ENCODE peak calls at places on chromosomes 13 and 19, in eight cellular contexts. C is fibroblast of pulmonary artery; D is mesothelial cell of epicardium; Z is GF-D8; A is stimulated activated CD4-positive, alpha-beta T cell treated with anti-CD3 and anti-CD28 coated beads, Interleukin-1b, Interleukin-23, amount 100 ng/mL, for 1 hour; M is AG10803; V is stimulated activated CD8-positive, alpha-beta memory T cell treated with anti-CD3 and anti-CD28 coated beads, Interleukin-15, amount 100 ng/mL, for 1 hour; W is left ventricle myocardium inferior. X is an unnamed sample.

GRCh38 chr13:83773961-83774360 is 108.3 kb downstream of the SLITRK1 start:
- DNase-seq in D (no peak), Z (no peak), W (no peak), C (peak), A (no peak), M (peak), V (no peak), X (no peak)

GRCh38 chr19:35302446-35302845 is 10.5 kb downstream of the MAG start:
- DNase-seq in W (no peak), D (no peak), Z (no peak), V (no peak), M (no peak), A (no peak), C (no peak), X (no peak)

GRCh38 chr19:51749979-51750378 is 1.7 kb downstream of the FPR1 start:
- DNase-seq in Z (no peak), A (no peak), D (no peak), W (no peak), C (no peak), V (no peak), M (peak), X (no peak)

GRCh38 chr19:7852851-7853759 is 21.1 kb downstream of the PRR36 start:
- DNase-seq in V (peak), C (peak), W (peak), A (peak), D (peak), M (peak), Z (no peak), X (peak)

GRCh38 chr19:50167314-50167721 is 4.2 kb upstream of the IZUMO2 start:
- DNase-seq in D (peak), V (no peak), C (no peak), Z (no peak), A (no peak), M (no peak), W (no peak), X (no peak)

GRCh38 chr13:28324181-28324789 is 170.6 kb downstream of the FLT1 start:
- DNase-seq in V (peak), D (peak), A (peak), Z (no peak), C (peak), W (peak), M (peak), X (peak)

GRCh38 chr13:67231481-67231940 is 1.4 kb upstream of the PCDH9 start:
- DNase-seq in C (no peak), A (no peak), V (no peak), M (no peak), W (no peak), D (no peak), Z (no peak), X (no peak)

GRCh38 chr13:75530536-75530935 is 7.1 kb downstream of the COMMD6 start:
- DNase-seq in C (no peak), W (no peak), D (no peak), A (no peak), V (no peak), Z (no peak), M (no peak), X (no peak)

GRCh38 chr19:37987356-37988332 is 80.6 kb downstream of the SIPA1L3 start:
- DNase-seq in V (no peak), M (no peak), Z (no peak), W (no peak), D (no peak), C (no peak), A (no peak), X (no peak)

GRCh38 chr19:1472227-1473055 is 6.6 kb downstream of the C19orf25 start:
- DNase-seq in V (no peak), D (no peak), W (no peak), A (no peak), Z (no peak), M (no peak), C (no peak), X (no peak)

GRCh38 chr13:111490611-111491010 is 170.2 kb downstream of the TEX29 start:
- DNase-seq in A (no peak), D (peak), V (no peak), W (no peak), M (no peak), Z (no peak), C (no peak), X (no peak)

GRCh38 chr19:35468637-35469036 is 20.6 kb downstream of the FFAR2 start:
- DNase-seq in Z (peak), M (peak), C (peak), D (peak), V (peak), A (peak), W (peak), X (no peak)

GRCh38 chr13:76725211-76725610 is 161.0 kb downstream of the KCTD12 start:
- DNase-seq in V (no peak), M (peak), C (peak), W (no peak), Z (no peak), A (no peak), D (no peak), X (no peak)

GRCh38 chr13:33218020-33218419 is 67.5 kb downstream of the STARD13 start:
- DNase-seq in W (no peak), V (no peak), M (peak), A (no peak), D (no peak), C (peak), Z (no peak), X (no peak)

GRCh38 chr19:18391509-18392075 is 5.6 kb downstream of the GDF15 start:
- DNase-seq in W (no peak), D (no peak), V (no peak), C (no peak), A (no peak), M (no peak), Z (no peak), X (no peak)

GRCh38 chr13:33388254-33388998 is 102.9 kb upstream of the STARD13 start:
- DNase-seq in D (no peak), Z (no peak), A (no peak), C (no peak), V (no peak), W (no peak), M (peak), X (no peak)

GRCh38 chr19:17719730-17720486 is 628 bp downstream of the MAP1S start:
- DNase-seq in W (no peak), Z (no peak), M (no peak), D (peak), C (no peak), A (peak), V (no peak), X (peak)

GRCh38 chr19:351976-352625 is 7.5 kb upstream of the MIER2 start:
- DNase-seq in A (no peak), D (no peak), V (no peak), Z (no peak), W (no peak), M (no peak), C (no peak), X (no peak)

GRCh38 chr13:94537740-94538630 is 58.0 kb downstream of the TGDS start:
- DNase-seq in V (no peak), C (no peak), Z (no peak), M (no peak), A (no peak), W (no peak), D (no peak), X (no peak)

GRCh38 chr19:34382471-34382870 is 17.5 kb downstream of the GPI start:
- DNase-seq in D (no peak), C (no peak), A (no peak), Z (no peak), M (no peak), V (no peak), W (no peak), X (no peak)

GRCh38 chr19:43700368-43701015 is 15.4 kb upstream of the IRGC start:
- DNase-seq in D (no peak), M (peak), C (peak), W (peak), Z (no peak), A (no peak), V (no peak), X (no peak)

GRCh38 chr13:65112123-65113075 is 2117.7 kb downstream of the PCDH9 start:
- DNase-seq in V (no peak), W (no peak), C (peak), D (no peak), Z (no peak), A (no peak), M (peak), X (no peak)

GRCh38 chr13:73672492-73672891 is 461.7 kb downstream of the KLF12 start:
- DNase-seq in W (no peak), D (no peak), V (no peak), M (no peak), C (no peak), A (no peak), Z (no peak), X (no peak)

GRCh38 chr19:29685326-29685725 is 20.1 kb downstream of the PLEKHF1 start:
- DNase-seq in V (no peak), D (no peak), W (no peak), C (no peak), Z (no peak), M (peak), A (no peak), X (no peak)

GRCh38 chr13:51807041-51807440 is 3.1 kb upstream of the DHRS12 start:
- DNase-seq in V (no peak), Z (no peak), C (no peak), A (no peak), M (no peak), W (no peak), D (no peak), X (no peak)

GRCh38 chr19:20558011-20558410 is 7.6 kb downstream of the ZNF737 start:
- DNase-seq in C (no peak), M (no peak), Z (no peak), A (no peak), D (no peak), W (no peak), V (no peak), X (peak)

GRCh38 chr13:111907341-111907880 is 159.5 kb upstream of the SOX1 start:
- DNase-seq in C (no peak), A (no peak), M (no peak), D (peak), V (no peak), Z (no peak), W (no peak), X (no peak)

GRCh38 chr13:36549771-36550170 is 117.5 kb downstream of the CCNA1 start:
- DNase-seq in A (no peak), M (no peak), V (no peak), C (peak), D (no peak), W (no peak), Z (no peak), X (peak)

GRCh38 chr13:100601716-100602115 is 13.1 kb upstream of the GGACT start:
- DNase-seq in D (no peak), C (no peak), W (no peak), A (no peak), M (no peak), Z (no peak), V (no peak), X (no peak)

GRCh38 chr13:41145136-41145908 is 12.7 kb upstream of the KBTBD6 start:
- DNase-seq in Z (no peak), A (no peak), D (no peak), V (no peak), C (peak), M (peak), W (no peak), X (no peak)

GRCh38 chr13:90552702-90553101 is 794.8 kb upstream of the MIR17HG start:
- DNase-seq in D (no peak), A (no peak), V (no peak), W (no peak), M (no peak), Z (no peak), C (no peak), X (no peak)

GRCh38 chr19:51124216-51124615 is 490 bp upstream of the SIGLEC9 start:
- DNase-seq in M (no peak), V (no peak), C (no peak), A (no peak), D (no peak), Z (no peak), W (no peak), X (no peak)

GRCh38 chr19:38199340-38199739 is 24.7 kb downstream of the DPF1 start:
- DNase-seq in A (no peak), Z (no peak), V (no peak), D (no peak), W (no peak), C (no peak), M (no peak), X (no peak)

GRCh38 chr19:19410553-19411550 is 5.4 kb downstream of the GATAD2A start:
- DNase-seq in M (no peak), C (no peak), D (no peak), W (no peak), A (no peak), Z (no peak), V (no peak), X (no peak)

X was measured in COR-L47.